ENCODE peak calls at places on chromosomes 2 and 18, in five cellular contexts. G, L, J, X and C are unnamed samples.

GRCh38 chr2:70935468-70936164 is at the start of gene ATP6V1B1:
- DNase-seq in X (no peak), J (no peak), L (peak), G (no peak), C (no peak)

GRCh38 chr18:681985-682384 is 24.5 kb downstream of the TYMS start:
- DNase-seq in L (no peak), G (no peak), J (no peak), X (no peak), C (no peak)

GRCh38 chr2:82853299-82853698 is 1605.8 kb downstream of the SUCLG1 start:
- DNase-seq in J (no peak), G (no peak), L (no peak), X (no peak), C (no peak)

GRCh38 chr18:48868468-48869466 is 82.0 kb downstream of the SMAD7 start:
- DNase-seq in X (peak), L (no peak), G (peak), J (no peak), C (no peak)

GRCh38 chr2:72847916-72848315 is 22.1 kb upstream of the EXOC6B start:
- DNase-seq in G (no peak), X (no peak), L (no peak), J (no peak), C (no peak)

GRCh38 chr2:128412181-128412871 is 93.7 kb upstream of the HS6ST1 start:
- DNase-seq in X (no peak), J (no peak), L (no peak), G (no peak), C (no peak)

GRCh38 chr2:15563227-15564100 is 2.3 kb upstream of the NBAS start:
- DNase-seq in X (no peak), L (no peak), J (no peak), G (no peak), C (no peak)

GRCh38 chr2:157627594-157628281 is 926 bp downstream of the ACVR1C start:
- DNase-seq in J (no peak), G (peak), X (peak), L (no peak), C (no peak)

GRCh38 chr2:47189635-47190034 is 34.5 kb upstream of the STPG4 start:
- DNase-seq in G (peak), X (peak), J (no peak), L (peak), C (no peak)

GRCh38 chr2:21194828-21195227 is 71.1 kb downstream of the TDRD15 start:
- DNase-seq in J (no peak), G (no peak), L (no peak), X (no peak), C (no peak)

GRCh38 chr2:72220170-72220569 is 72.5 kb upstream of the CYP26B1 start:
- DNase-seq in G (no peak), L (no peak), J (no peak), X (no peak), C (no peak)

GRCh38 chr2:218002792-218003191 is at the start of gene TNS1:
- DNase-seq in G (peak), L (no peak), J (peak), X (peak), C (no peak)

GRCh38 chr2:110866496-110866895 is 134.1 kb downstream of the ACOXL start:
- DNase-seq in X (no peak), L (no peak), J (no peak), G (no peak), C (no peak)

GRCh38 chr2:118881490-118882129 is 34.2 kb upstream of the EN1 start:
- DNase-seq in G (peak), X (peak), L (peak), J (no peak), C (no peak)

GRCh38 chr2:85917887-85918795 is 29.4 kb upstream of the ST3GAL5 start:
- DNase-seq in X (no peak), J (no peak), G (no peak), L (peak), C (peak)

GRCh38 chr2:105545731-105546622 is 147.1 kb upstream of the FHL2 start:
- DNase-seq in G (peak), L (peak), J (peak), X (peak), C (no peak)

GRCh38 chr2:217162533-217162932 is 302.7 kb upstream of the TNP1 start:
- DNase-seq in X (peak), J (peak), G (peak), L (peak), C (peak)

GRCh38 chr2:121237336-121237979 is 47.5 kb downstream of the TFCP2L1 start:
- DNase-seq in J (no peak), G (no peak), L (no peak), X (no peak), C (no peak)

GRCh38 chr18:48569915-48570264 is 31.1 kb downstream of the CTIF start:
- DNase-seq in J (no peak), G (no peak), L (no peak), X (no peak), C (no peak)

GRCh38 chr18:32114293-32114692 is 22.6 kb downstream of the RNF138 start:
- DNase-seq in L (no peak), G (no peak), J (no peak), X (no peak), C (no peak)

GRCh38 chr2:226467221-226467620 is 332.4 kb downstream of the IRS1 start:
- DNase-seq in L (no peak), X (no peak), J (no peak), G (no peak), C (no peak)

GRCh38 chr2:28583899-28584553 is 88.2 kb downstream of the PLB1 start:
- DNase-seq in X (peak), J (peak), G (peak), L (peak), C (peak)

DNA sequence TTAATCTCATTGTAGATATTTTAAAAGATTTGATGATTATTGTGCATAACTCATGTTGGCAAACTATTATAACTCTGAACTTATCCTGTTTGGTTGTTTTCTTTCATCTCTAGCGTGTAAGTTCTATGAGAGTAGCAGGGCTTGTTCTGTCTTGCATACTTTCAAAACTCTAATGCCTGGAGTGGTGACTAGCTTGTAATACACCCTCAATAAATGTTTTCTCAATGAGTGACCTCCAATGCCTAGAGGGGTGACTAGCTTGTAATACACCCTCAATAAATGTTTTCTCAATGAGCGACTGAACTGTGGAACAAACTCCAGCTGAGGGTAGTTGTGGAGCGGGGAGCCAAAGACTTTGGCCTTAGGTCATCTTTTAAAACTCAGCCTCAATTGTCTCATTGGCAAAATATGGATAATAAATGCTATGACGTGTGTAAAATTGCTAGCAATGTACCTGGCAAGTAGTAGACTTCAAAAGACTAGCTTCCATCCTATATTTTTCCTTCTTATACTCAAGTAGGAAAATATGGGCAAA is 1.8 kb downstream of the GPD2 start:
- DNase-seq in X (no peak), J (no peak), G (peak), L (no peak), C (peak)
- H3K27ac ChIP-seq in X (no peak), J (no peak), G (peak), L (no peak), C (peak)

DNA sequence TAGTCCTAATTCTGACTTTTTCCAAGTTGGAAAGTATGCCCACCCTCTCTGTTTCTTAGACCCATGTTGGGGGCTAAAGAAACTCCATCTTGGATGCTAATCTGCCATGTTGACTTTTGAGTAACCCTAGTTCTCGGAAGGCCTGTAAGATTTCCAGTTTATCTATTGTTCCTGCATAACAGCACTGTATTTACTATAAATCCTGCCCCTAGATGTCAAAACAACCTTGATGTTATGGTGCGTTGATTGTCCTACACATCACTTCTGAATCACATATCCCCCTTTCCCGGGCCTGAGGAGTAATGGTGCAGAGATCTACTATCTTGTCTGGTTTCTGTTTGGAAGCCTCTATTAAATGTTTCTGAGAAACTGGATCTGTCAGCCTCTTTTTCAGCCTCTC is 116.7 kb downstream of the ALK start:
- DNase-seq in L (no peak), X (no peak), G (no peak), J (no peak), C (no peak)
- H3K27ac ChIP-seq in L (no peak), X (no peak), G (no peak), J (no peak), C (no peak)

DNA sequence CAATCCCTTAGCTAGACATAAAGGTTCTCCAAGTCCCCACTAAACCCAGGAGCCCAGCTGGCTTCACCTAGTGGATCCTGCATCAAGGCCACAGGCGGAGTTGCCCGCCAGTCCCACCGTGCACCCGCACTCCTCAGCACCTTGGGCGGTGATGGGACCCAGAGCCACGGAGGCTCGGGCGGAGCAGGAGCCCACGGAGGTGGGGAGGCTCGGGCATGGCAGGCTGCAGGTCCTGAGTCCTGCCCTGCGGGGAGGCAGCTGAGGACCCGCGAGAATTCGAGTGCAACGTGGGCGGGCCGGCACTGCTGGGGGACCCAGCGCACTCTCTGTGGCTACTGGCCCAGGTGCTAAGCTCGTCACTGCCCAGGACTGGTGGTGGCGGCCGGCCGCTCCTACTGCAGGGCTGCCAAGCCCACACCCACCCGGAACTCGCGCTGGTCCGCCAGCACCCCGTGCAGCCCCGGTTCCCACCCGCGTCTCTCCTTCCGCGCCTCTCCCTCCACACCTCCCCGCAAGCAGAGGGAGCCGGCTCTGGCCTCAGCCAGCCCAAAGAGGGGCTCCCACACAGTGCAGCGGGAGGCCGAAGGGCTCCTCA is 31.7 kb upstream of the SPATA3 start:
- DNase-seq in G (no peak), X (no peak), L (no peak), J (no peak), C (no peak)
- H3K27ac ChIP-seq in G (no peak), X (no peak), L (no peak), J (no peak), C (no peak)

DNA sequence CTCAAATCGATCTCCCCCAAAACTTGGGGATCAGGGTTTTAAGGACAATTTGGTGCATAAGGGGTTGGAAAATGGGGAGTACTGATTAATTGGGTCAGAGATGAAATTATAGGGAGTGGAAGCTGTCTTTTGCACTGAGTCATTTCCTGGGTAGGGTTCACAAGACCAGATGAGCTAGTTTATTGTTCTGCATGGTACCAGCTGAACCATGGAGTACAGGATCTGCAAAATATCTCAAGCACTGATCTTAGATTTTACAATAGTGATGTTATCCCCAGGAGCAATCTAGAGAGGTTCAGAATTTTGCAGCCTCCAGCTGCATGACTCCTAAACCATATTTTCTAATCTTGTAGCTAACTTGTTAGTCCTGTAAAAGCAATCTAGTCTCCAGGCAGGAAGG is 73.1 kb downstream of the CPO start:
- DNase-seq in X (no peak), L (peak), G (peak), J (no peak), C (peak)
- H3K27ac ChIP-seq in X (no peak), L (peak), G (no peak), J (no peak), C (peak)